ENCODE peak calls at places on chromosomes 11 and 22, in six cellular contexts. One of them, this sample, is unnamed.

GRCh38 chr11:114604886-114605285 is 9.3 kb upstream of the NXPE4 start:
- DNase-seq in A673: no peak
- DNase-seq in NCI-H774: no peak
- DNase-seq in activated T-helper 1 cell treated with anti-CD3 and anti-CD28 coated beads, Interleukin-12 subunit alpha, Interleukin-12 subunit beta, Interleukin-2, Interleukin-4 antibody, amounts not matched to agents 30 ng/mL and 10 ng/mL and 1 ng/mL, durations not matched to agents 14 hours and 24 hours and 36 hours: no peak
- DNase-seq in pancreas: no peak
- DNase-seq in HFFc6: no peak
- DNase-seq in this sample: no peak

GRCh38 chr22:47393191-47393590 is 630.7 kb downstream of the TBC1D22A start:
- DNase-seq in A673: no peak
- DNase-seq in HFFc6: no peak
- DNase-seq in NCI-H774: no peak
- DNase-seq in pancreas: peak
- DNase-seq in activated T-helper 1 cell treated with anti-CD3 and anti-CD28 coated beads, Interleukin-12 subunit alpha, Interleukin-12 subunit beta, Interleukin-2, Interleukin-4 antibody, amounts not matched to agents 30 ng/mL and 10 ng/mL and 1 ng/mL, durations not matched to agents 14 hours and 24 hours and 36 hours: no peak
- DNase-seq in this sample: no peak

GRCh38 chr22:25130462-25130861 is 69.2 kb upstream of the CRYBB3 start:
- DNase-seq in pancreas: no peak
- DNase-seq in HFFc6: no peak
- DNase-seq in NCI-H774: no peak
- DNase-seq in A673: no peak
- DNase-seq in activated T-helper 1 cell treated with anti-CD3 and anti-CD28 coated beads, Interleukin-12 subunit alpha, Interleukin-12 subunit beta, Interleukin-2, Interleukin-4 antibody, amounts not matched to agents 30 ng/mL and 10 ng/mL and 1 ng/mL, durations not matched to agents 14 hours and 24 hours and 36 hours: no peak
- DNase-seq in this sample: no peak

GRCh38 chr11:68373810-68374501 is 61.6 kb downstream of the LRP5 start:
- DNase-seq in HFFc6: no peak
- DNase-seq in A673: peak
- DNase-seq in NCI-H774: peak
- DNase-seq in activated T-helper 1 cell treated with anti-CD3 and anti-CD28 coated beads, Interleukin-12 subunit alpha, Interleukin-12 subunit beta, Interleukin-2, Interleukin-4 antibody, amounts not matched to agents 30 ng/mL and 10 ng/mL and 1 ng/mL, durations not matched to agents 14 hours and 24 hours and 36 hours: no peak
- DNase-seq in pancreas: no peak
- DNase-seq in this sample: no peak

GRCh38 chr11:72581067-72581466 is 93.2 kb downstream of the PDE2A start:
- DNase-seq in A673: no peak
- DNase-seq in HFFc6: no peak
- DNase-seq in NCI-H774: no peak
- DNase-seq in pancreas: peak
- DNase-seq in activated T-helper 1 cell treated with anti-CD3 and anti-CD28 coated beads, Interleukin-12 subunit alpha, Interleukin-12 subunit beta, Interleukin-2, Interleukin-4 antibody, amounts not matched to agents 30 ng/mL and 10 ng/mL and 1 ng/mL, durations not matched to agents 14 hours and 24 hours and 36 hours: no peak
- DNase-seq in this sample: no peak

GRCh38 chr22:45097061-45097460 is 66.7 kb upstream of the NUP50 start:
- DNase-seq in A673: no peak
- DNase-seq in activated T-helper 1 cell treated with anti-CD3 and anti-CD28 coated beads, Interleukin-12 subunit alpha, Interleukin-12 subunit beta, Interleukin-2, Interleukin-4 antibody, amounts not matched to agents 30 ng/mL and 10 ng/mL and 1 ng/mL, durations not matched to agents 14 hours and 24 hours and 36 hours: no peak
- DNase-seq in NCI-H774: no peak
- DNase-seq in HFFc6: no peak
- DNase-seq in pancreas: no peak
- DNase-seq in this sample: no peak

GRCh38 chr11:14249121-14249963 is 109.6 kb downstream of the RRAS2 start:
- DNase-seq in NCI-H774: peak
- DNase-seq in HFFc6: peak
- DNase-seq in A673: peak
- DNase-seq in activated T-helper 1 cell treated with anti-CD3 and anti-CD28 coated beads, Interleukin-12 subunit alpha, Interleukin-12 subunit beta, Interleukin-2, Interleukin-4 antibody, amounts not matched to agents 30 ng/mL and 10 ng/mL and 1 ng/mL, durations not matched to agents 14 hours and 24 hours and 36 hours: peak
- DNase-seq in pancreas: peak
- DNase-seq in this sample: peak

GRCh38 chr22:27088026-27088425 is 430.6 kb downstream of the MIAT start:
- DNase-seq in pancreas: no peak
- DNase-seq in HFFc6: peak
- DNase-seq in A673: no peak
- DNase-seq in activated T-helper 1 cell treated with anti-CD3 and anti-CD28 coated beads, Interleukin-12 subunit alpha, Interleukin-12 subunit beta, Interleukin-2, Interleukin-4 antibody, amounts not matched to agents 30 ng/mL and 10 ng/mL and 1 ng/mL, durations not matched to agents 14 hours and 24 hours and 36 hours: no peak
- DNase-seq in NCI-H774: no peak
- DNase-seq in this sample: no peak

GRCh38 chr11:70695086-70695960 is 297.0 kb downstream of the CTTN start:
- DNase-seq in NCI-H774: no peak
- DNase-seq in A673: no peak
- DNase-seq in HFFc6: no peak
- DNase-seq in activated T-helper 1 cell treated with anti-CD3 and anti-CD28 coated beads, Interleukin-12 subunit alpha, Interleukin-12 subunit beta, Interleukin-2, Interleukin-4 antibody, amounts not matched to agents 30 ng/mL and 10 ng/mL and 1 ng/mL, durations not matched to agents 14 hours and 24 hours and 36 hours: no peak
- DNase-seq in pancreas: no peak
- DNase-seq in this sample: no peak

GRCh38 chr22:30720263-30720837 is 25.7 kb downstream of the OSBP2 start:
- DNase-seq in HFFc6: no peak
- DNase-seq in A673: no peak
- DNase-seq in NCI-H774: no peak
- DNase-seq in pancreas: no peak
- DNase-seq in activated T-helper 1 cell treated with anti-CD3 and anti-CD28 coated beads, Interleukin-12 subunit alpha, Interleukin-12 subunit beta, Interleukin-2, Interleukin-4 antibody, amounts not matched to agents 30 ng/mL and 10 ng/mL and 1 ng/mL, durations not matched to agents 14 hours and 24 hours and 36 hours: no peak
- DNase-seq in this sample: no peak

GRCh38 chr11:104946907-104947306 is 21.5 kb downstream of the CASP4 start:
- DNase-seq in HFFc6: peak
- DNase-seq in A673: peak
- DNase-seq in NCI-H774: no peak
- DNase-seq in pancreas: no peak
- DNase-seq in activated T-helper 1 cell treated with anti-CD3 and anti-CD28 coated beads, Interleukin-12 subunit alpha, Interleukin-12 subunit beta, Interleukin-2, Interleukin-4 antibody, amounts not matched to agents 30 ng/mL and 10 ng/mL and 1 ng/mL, durations not matched to agents 14 hours and 24 hours and 36 hours: peak
- DNase-seq in this sample: peak